ENCODE peak calls at places on chromosomes 11 and 22, in eight cellular contexts. One of them, this sample, is unnamed.

GRCh38 chr11:64246874-64247728 is at the start of gene PPP1R14B:
- DNase-seq in stimulated activated naive CD4-positive, alpha-beta T cell: peak; percentile 48
- DNase-seq in transverse colon: peak; percentile 92
- DNase-seq in T-cell: peak; percentile 74
- DNase-seq in fibroblast of mammary gland: peak; percentile 86
- DNase-seq in AG08396: peak; percentile 94
- DNase-seq in NCI-H510A treated with DMSO at 0.1 percent for 48 hours: peak; percentile 86
- DNase-seq in HuH-7: peak; percentile 83
- DNase-seq in this sample: peak; percentile 89

GRCh38 chr11:74366576-74366975 is 31.7 kb downstream of the PGM2L1 start:
- DNase-seq in transverse colon: no peak
- DNase-seq in HuH-7: no peak
- DNase-seq in AG08396: peak; percentile 69
- DNase-seq in NCI-H510A treated with DMSO at 0.1 percent for 48 hours: no peak
- DNase-seq in stimulated activated naive CD4-positive, alpha-beta T cell: no peak
- DNase-seq in fibroblast of mammary gland: peak; percentile 4
- DNase-seq in T-cell: no peak
- DNase-seq in this sample: no peak

GRCh38 chr11:21774212-21774611 is 418.7 kb upstream of the ANO5 start:
- DNase-seq in HuH-7: no peak
- DNase-seq in transverse colon: no peak
- DNase-seq in AG08396: no peak
- DNase-seq in stimulated activated naive CD4-positive, alpha-beta T cell: no peak
- DNase-seq in NCI-H510A treated with DMSO at 0.1 percent for 48 hours: no peak
- DNase-seq in T-cell: no peak
- DNase-seq in fibroblast of mammary gland: no peak
- DNase-seq in this sample: no peak

GRCh38 chr11:587978-588380 is 11.7 kb downstream of the PHRF1 start:
- DNase-seq in T-cell: peak; percentile 55
- DNase-seq in fibroblast of mammary gland: peak; percentile 83
- DNase-seq in NCI-H510A treated with DMSO at 0.1 percent for 48 hours: no peak
- DNase-seq in stimulated activated naive CD4-positive, alpha-beta T cell: peak; percentile 84
- DNase-seq in HuH-7: peak; percentile 94
- DNase-seq in transverse colon: no peak
- DNase-seq in AG08396: peak; percentile 64
- DNase-seq in this sample: peak; percentile 54

GRCh38 chr11:18495268-18495667 is 31.5 kb downstream of the TSG101 start:
- DNase-seq in T-cell: no peak
- DNase-seq in HuH-7: no peak
- DNase-seq in transverse colon: no peak
- DNase-seq in NCI-H510A treated with DMSO at 0.1 percent for 48 hours: no peak
- DNase-seq in stimulated activated naive CD4-positive, alpha-beta T cell: no peak
- DNase-seq in AG08396: no peak
- DNase-seq in fibroblast of mammary gland: no peak
- DNase-seq in this sample: no peak

GRCh38 chr11:45924927-45925326 is 2.5 kb downstream of the LARGE2 start:
- DNase-seq in NCI-H510A treated with DMSO at 0.1 percent for 48 hours: no peak
- DNase-seq in HuH-7: no peak
- DNase-seq in fibroblast of mammary gland: no peak
- DNase-seq in T-cell: no peak
- DNase-seq in stimulated activated naive CD4-positive, alpha-beta T cell: no peak
- DNase-seq in AG08396: peak; percentile 8
- DNase-seq in transverse colon: no peak
- DNase-seq in this sample: no peak

GRCh38 chr11:78030429-78031325 is 7.6 kb upstream of the KCTD14 start:
- DNase-seq in T-cell: no peak
- DNase-seq in transverse colon: peak; percentile 73
- DNase-seq in AG08396: peak; percentile 56
- DNase-seq in fibroblast of mammary gland: no peak
- DNase-seq in NCI-H510A treated with DMSO at 0.1 percent for 48 hours: peak; percentile 85
- DNase-seq in stimulated activated naive CD4-positive, alpha-beta T cell: no peak
- DNase-seq in HuH-7: no peak
- DNase-seq in this sample: no peak

GRCh38 chr11:47161134-47161854 is 15.4 kb downstream of the ARFGAP2 start:
- DNase-seq in transverse colon: peak; percentile 69
- DNase-seq in HuH-7: peak; percentile 95
- DNase-seq in AG08396: peak; percentile 89
- DNase-seq in stimulated activated naive CD4-positive, alpha-beta T cell: peak; percentile 34
- DNase-seq in fibroblast of mammary gland: peak; percentile 72
- DNase-seq in T-cell: peak; percentile 52
- DNase-seq in NCI-H510A treated with DMSO at 0.1 percent for 48 hours: no peak
- DNase-seq in this sample: peak; percentile 75

GRCh38 chr11:1564535-1565172 is 7.4 kb downstream of the DUSP8 start:
- DNase-seq in NCI-H510A treated with DMSO at 0.1 percent for 48 hours: peak; percentile 42
- DNase-seq in AG08396: peak; percentile 97
- DNase-seq in stimulated activated naive CD4-positive, alpha-beta T cell: no peak
- DNase-seq in fibroblast of mammary gland: peak; percentile 80
- DNase-seq in T-cell: no peak
- DNase-seq in HuH-7: no peak
- DNase-seq in transverse colon: peak; percentile 69
- DNase-seq in this sample: peak; percentile 38

GRCh38 chr22:29226246-29226981 is 20.7 kb downstream of the EMID1 start:
- DNase-seq in HuH-7: no peak
- DNase-seq in stimulated activated naive CD4-positive, alpha-beta T cell: no peak
- DNase-seq in fibroblast of mammary gland: no peak
- DNase-seq in NCI-H510A treated with DMSO at 0.1 percent for 48 hours: no peak
- DNase-seq in T-cell: no peak
- DNase-seq in transverse colon: no peak
- DNase-seq in AG08396: no peak
- DNase-seq in this sample: no peak

GRCh38 chr11:70861534-70861933 is 390.8 kb downstream of the SHANK2 start:
- DNase-seq in AG08396: no peak
- DNase-seq in fibroblast of mammary gland: no peak
- DNase-seq in stimulated activated naive CD4-positive, alpha-beta T cell: no peak
- DNase-seq in NCI-H510A treated with DMSO at 0.1 percent for 48 hours: peak; percentile 41
- DNase-seq in T-cell: no peak
- DNase-seq in HuH-7: no peak
- DNase-seq in transverse colon: no peak
- DNase-seq in this sample: no peak

GRCh38 chr22:33922268-33922667 is 2.0 kb upstream of the LARGE1 start:
- DNase-seq in AG08396: peak; percentile 44
- DNase-seq in NCI-H510A treated with DMSO at 0.1 percent for 48 hours: peak; percentile 27
- DNase-seq in HuH-7: peak; percentile 28
- DNase-seq in transverse colon: peak; percentile 39
- DNase-seq in T-cell: no peak
- DNase-seq in fibroblast of mammary gland: peak; percentile 9
- DNase-seq in stimulated activated naive CD4-positive, alpha-beta T cell: no peak
- DNase-seq in this sample: no peak

GRCh38 chr11:12019337-12019736 is 10.9 kb upstream of the DKK3 start:
- DNase-seq in HuH-7: peak; percentile 44
- DNase-seq in AG08396: peak; percentile 35
- DNase-seq in fibroblast of mammary gland: no peak
- DNase-seq in transverse colon: no peak
- DNase-seq in stimulated activated naive CD4-positive, alpha-beta T cell: no peak
- DNase-seq in T-cell: no peak
- DNase-seq in NCI-H510A treated with DMSO at 0.1 percent for 48 hours: no peak
- DNase-seq in this sample: no peak

GRCh38 chr11:113202431-113202830 is 112.0 kb upstream of the TTC12 start:
- DNase-seq in fibroblast of mammary gland: no peak
- DNase-seq in AG08396: no peak
- DNase-seq in transverse colon: no peak
- DNase-seq in stimulated activated naive CD4-positive, alpha-beta T cell: no peak
- DNase-seq in NCI-H510A treated with DMSO at 0.1 percent for 48 hours: no peak
- DNase-seq in HuH-7: no peak
- DNase-seq in T-cell: no peak
- DNase-seq in this sample: no peak

GRCh38 chr11:72411623-72412532 is 22.5 kb downstream of the CLPB start:
- DNase-seq in transverse colon: peak; percentile 25
- DNase-seq in stimulated activated naive CD4-positive, alpha-beta T cell: no peak
- DNase-seq in HuH-7: no peak
- DNase-seq in AG08396: no peak
- DNase-seq in T-cell: no peak
- DNase-seq in NCI-H510A treated with DMSO at 0.1 percent for 48 hours: peak; percentile 70
- DNase-seq in fibroblast of mammary gland: no peak
- DNase-seq in this sample: no peak